ENCODE peak calls at places on chromosome 4, in seven cellular contexts. N is tibial nerve, S is thoracic aorta, R is left lung, W is hepatocyte, U is left ventricle myocardium inferior, M is uterus. T is an unnamed sample.

GRCh38 chr4:114358901-114359300 is 239.7 kb upstream of the UGT8 start:
- DNase-seq in U (no peak), M (no peak), S (no peak), W (no peak), R (no peak), N (no peak), T (peak; percentile 60)

GRCh38 chr4:86960557-86960959 is 25.7 kb downstream of the AFF1 start:
- DNase-seq in N (no peak), S (no peak), R (no peak), W (peak; percentile 28), U (no peak), M (no peak), T (no peak)

GRCh38 chr4:141501395-141501794 is 135.0 kb upstream of the IL15 start:
- DNase-seq in W (no peak), M (no peak), U (no peak), N (no peak), R (no peak), S (no peak), T (peak; percentile 12)

GRCh38 chr4:186404562-186405134 is 138.7 kb downstream of the F11 start:
- DNase-seq in M (no peak), N (no peak), S (no peak), W (no peak), U (no peak), R (no peak), T (peak; percentile 2)

GRCh38 chr4:54277691-54278090 is 48.6 kb downstream of the PDGFRA start:
- DNase-seq in M (no peak), S (no peak), R (no peak), W (peak; percentile 38), U (no peak), N (no peak), T (peak; percentile 93)

GRCh38 chr4:186144180-186144579 is 39.7 kb downstream of the FAM149A start:
- DNase-seq in N (no peak), M (peak; percentile 40), R (no peak), U (peak; percentile 25), S (no peak), W (peak; percentile 62), T (peak; percentile 23)

GRCh38 chr4:186778134-186778533 is 54.5 kb upstream of the FAT1 start:
- DNase-seq in R (no peak), N (no peak), S (no peak), M (no peak), U (no peak), W (no peak), T (no peak)

GRCh38 chr4:185839770-185840169 is 27.8 kb upstream of the SORBS2 start:
- DNase-seq in U (no peak), S (no peak), N (no peak), W (peak; percentile 53), R (no peak), M (no peak), T (no peak)

GRCh38 chr4:179664628-179665027 is 2222.4 kb upstream of the AGA start:
- DNase-seq in U (no peak), S (no peak), R (peak; percentile 16), W (no peak), M (no peak), N (no peak), T (no peak)

GRCh38 chr4:15963001-15963451 is at the start of gene FGFBP2:
- DNase-seq in U (peak; percentile 39), M (no peak), W (peak; percentile 73), N (peak; percentile 53), S (no peak), R (no peak), T (peak; percentile 29)

GRCh38 chr4:101304916-101305315 is 42.4 kb downstream of the PPP3CA start:
- DNase-seq in S (no peak), M (no peak), R (no peak), N (no peak), W (no peak), U (no peak), T (no peak)

GRCh38 chr4:92305148-92305877 is 1.5 kb downstream of the GRID2 start:
- DNase-seq in U (peak; percentile 25), R (peak; percentile 82), S (no peak), W (peak; percentile 63), N (no peak), M (no peak), T (peak; percentile 7)

GRCh38 chr4:10534820-10535219 is 77.6 kb upstream of the ZNF518B start:
- DNase-seq in U (no peak), S (no peak), M (no peak), N (no peak), W (no peak), R (no peak), T (no peak)

GRCh38 chr4:82745173-82745842 is 53.3 kb downstream of the SCD5 start:
- DNase-seq in R (no peak), S (no peak), W (no peak), U (no peak), M (no peak), N (no peak), T (peak; percentile 90)

GRCh38 chr4:78954048-78954666 is 14.9 kb upstream of the PAQR3 start:
- DNase-seq in R (no peak), N (no peak), S (no peak), W (peak; percentile 60), M (no peak), U (no peak), T (peak; percentile 20)

GRCh38 chr4:28350485-28350884 is 1489.8 kb downstream of the STIM2 start:
- DNase-seq in U (no peak), W (no peak), N (no peak), R (no peak), M (no peak), S (no peak), T (peak; percentile 48)

GRCh38 chr4:52951016-52951415 is 88.9 kb downstream of the RASL11B start:
- DNase-seq in N (no peak), W (no peak), M (no peak), S (no peak), U (no peak), R (no peak), T (no peak)

DNA sequence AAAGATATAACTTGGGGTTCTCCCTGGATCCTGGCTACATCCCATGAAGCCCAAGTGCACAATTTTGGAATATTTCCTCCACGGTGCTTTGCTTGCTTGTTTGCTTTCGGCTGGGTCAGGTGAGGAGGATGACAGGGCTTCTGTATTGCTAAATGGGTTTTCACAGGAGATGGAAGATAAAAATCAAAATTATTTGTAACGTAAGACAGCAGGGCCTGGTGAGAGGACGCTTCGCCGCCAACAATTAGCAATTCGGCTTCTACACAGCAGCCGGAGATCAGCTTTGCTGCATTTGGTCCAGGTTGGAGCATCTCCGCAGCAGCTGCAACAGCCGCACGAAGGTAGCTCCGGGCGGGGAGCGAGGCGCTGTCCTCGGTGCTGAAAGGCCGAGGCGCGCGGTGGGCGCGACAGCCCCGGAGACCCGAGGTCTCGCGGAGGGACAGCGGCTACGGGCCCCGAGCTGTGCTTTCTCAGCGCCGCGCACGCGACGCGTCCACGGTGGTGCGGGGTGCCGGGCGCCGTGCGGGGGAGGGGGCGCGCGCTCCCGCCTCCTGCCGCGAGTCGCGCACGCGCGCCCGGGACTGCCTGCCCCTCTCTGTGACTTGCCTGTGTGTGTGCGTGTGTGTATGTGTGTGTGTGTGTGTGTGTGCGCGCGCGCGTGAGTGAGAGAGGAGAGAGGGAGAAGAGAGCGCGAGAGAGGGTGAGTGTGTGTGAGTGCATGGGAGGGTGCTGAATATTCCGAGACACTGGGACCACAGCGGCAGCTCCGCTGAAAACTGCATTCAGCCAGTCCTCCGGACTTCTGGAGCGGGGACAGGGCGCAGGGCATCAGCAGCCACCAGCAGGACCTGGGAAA is at the start of gene GRIA2:
- DNase-seq in M (peak; percentile 68), U (no peak), R (peak; percentile 81), W (peak; percentile 89), S (no peak), N (no peak), T (peak; percentile 20)
- H3K27me3 ChIP-seq in M (no peaks in the 10 kb centered on the region), U (peaks cover 76% of the 10 kb centered on the region), R (peaks cover 61% of the 10 kb centered on the region), W (peaks cover 55% of the 10 kb centered on the region), S (no peaks in the 10 kb centered on the region), N (peaks cover 37% of the 10 kb centered on the region), T (peaks cover 25% of the 10 kb centered on the region)

GRCh38 chr4:89551191-89551590 is 243.6 kb upstream of the GPRIN3 start:
- DNase-seq in N (no peak), U (no peak), M (no peak), S (no peak), R (no peak), W (no peak), T (no peak)

GRCh38 chr4:89545315-89545714 is 237.7 kb upstream of the GPRIN3 start:
- DNase-seq in N (no peak), M (no peak), U (no peak), S (no peak), W (no peak), R (no peak), T (no peak)

DNA sequence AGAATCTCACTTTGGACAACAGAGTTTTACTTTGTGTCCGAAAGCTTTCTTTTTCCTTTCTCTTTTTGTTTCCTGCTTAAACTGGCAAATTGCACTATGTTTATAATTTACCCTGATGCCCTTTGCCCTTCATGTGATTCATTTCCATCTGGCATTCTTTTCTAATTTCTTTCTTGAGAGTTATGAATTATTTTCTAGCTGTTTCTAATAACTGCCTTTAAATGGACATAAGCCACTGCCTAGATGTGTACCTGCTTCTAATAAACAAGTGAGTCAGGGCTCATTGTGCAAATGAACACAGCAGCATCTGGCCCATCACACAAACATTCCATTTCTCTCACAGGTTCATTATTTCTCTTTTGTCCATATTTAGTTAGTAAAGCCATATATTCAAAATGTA is 242.3 kb upstream of the GPRIN3 start:
- DNase-seq in W (no peak), N (no peak), U (no peak), S (no peak), R (no peak), M (no peak), T (peak; percentile 62)
- H3K4me3 ChIP-seq in W (no peak overlapping the region), N (no peak overlapping the region), U (no peak overlapping the region), S (no peak overlapping the region), R (no peak overlapping the region), M (no peak overlapping the region), T (no peak overlapping the region)

DNA sequence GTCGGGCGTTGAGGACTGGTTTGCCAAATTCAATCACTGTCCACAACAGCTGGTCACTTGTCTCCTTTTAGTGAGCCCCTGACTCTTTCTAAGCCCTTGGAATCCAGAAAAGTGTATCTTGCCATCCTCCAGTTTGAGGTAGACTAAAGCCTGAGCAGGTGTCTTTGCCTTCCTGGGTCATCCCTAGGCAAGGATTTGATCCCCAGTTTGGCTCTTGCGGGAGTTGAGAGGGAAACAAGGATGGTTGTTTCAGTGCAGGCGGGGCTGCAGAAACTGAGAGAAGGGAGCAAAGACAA is 2.2 kb upstream of the FGF5 start:
- DNase-seq in U (no peak), S (no peak), W (no peak), M (no peak), N (no peak), R (no peak), T (no peak)
- H3K27me3 ChIP-seq in U (peaks cover 76% of the 10 kb centered on the region), S (peaks cover 5% of the 10 kb centered on the region), W (peaks cover 98% of the 10 kb centered on the region), M (no peaks in the 10 kb centered on the region), N (peaks cover 63% of the 10 kb centered on the region), R (peaks cover 85% of the 10 kb centered on the region), T (no peaks in the 10 kb centered on the region)

GRCh38 chr4:80161413-80162058 is 35.8 kb upstream of the PRDM8 start:
- DNase-seq in S (no peak), R (no peak), N (no peak), W (no peak), U (no peak), M (no peak), T (no peak)
- H3K4me3 ChIP-seq in S (no peak overlapping the region), R (no peak overlapping the region), N (no peak overlapping the region), W (no peak overlapping the region), U (no peak overlapping the region), M (no peak overlapping the region), T (no peak overlapping the region)

GRCh38 chr4:1524761-1525160 is 118.5 kb upstream of the NKX1-1 start:
- DNase-seq in W (no peak), M (no peak), R (no peak), U (no peak), S (no peak), N (no peak), T (no peak)
- H3K27me3 ChIP-seq in W (peaks cover 35% of the 10 kb centered on the region), M (no peaks in the 10 kb centered on the region), R (peaks cover 58% of the 10 kb centered on the region), U (peaks cover 67% of the 10 kb centered on the region), S (peaks cover 6% of the 10 kb centered on the region), N (peaks cover 30% of the 10 kb centered on the region), T (peaks cover 3% of the 10 kb centered on the region)

GRCh38 chr4:99816611-99817309 is at the start of gene DAPP1:
- DNase-seq in R (peak; percentile 77), S (no peak), W (peak; percentile 19), U (peak; percentile 17), N (no peak), M (no peak), T (peak; percentile 99)
- H3K4me3 ChIP-seq in R (peak within 1 kb of the TSS; percentile 49), S (peak within 1 kb of the TSS; percentile 57), W (no peak within 1 kb of the TSS), U (peak within 1 kb of the TSS; percentile 27), N (peak within 1 kb of the TSS; percentile 35), M (no peak within 1 kb of the TSS), T (peak within 1 kb of the TSS; percentile 61)